ENCODE peak calls at places on chromosomes 16 and 17, in seven cellular contexts. C is mesothelial cell of epicardium, E is GM12865, F is HFF-Myc, R is cardiac fibroblast, I is mammary epithelial cell, P is HFFc6. G is an unnamed sample.

GRCh38 chr17:16027708-16028584 is 28.3 kb downstream of the TTC19 start:
- DNase-seq in C (no peak), E (peak; percentile 64), F (peak; percentile 71), R (peak; percentile 84), I (peak; percentile 92), P (peak; percentile 94), G (peak; percentile 50)

GRCh38 chr16:56332464-56333079 is 92.8 kb downstream of the AMFR start:
- DNase-seq in C (no peak), E (peak; percentile 29), F (peak; percentile 22), R (peak; percentile 68), I (peak; percentile 54), P (peak; percentile 75), G (peak; percentile 71)

GRCh38 chr17:27294689-27295630 is 1.0 kb downstream of the WSB1 start:
- DNase-seq in C (no peak), E (peak; percentile 80), F (peak; percentile 54), R (peak; percentile 95), I (peak; percentile 83), P (peak; percentile 80), G (peak; percentile 61)

GRCh38 chr17:43027091-43028032 is 2.3 kb downstream of the RND2 start:
- DNase-seq in C (no peak), E (no peak), F (no peak), R (no peak), I (no peak), P (no peak), G (no peak)

GRCh38 chr17:21176996-21177395 is 37.0 kb downstream of the TMEM11 start:
- DNase-seq in C (no peak), E (no peak), F (no peak), R (no peak), I (no peak), P (no peak), G (peak; percentile 11)

GRCh38 chr17:69117855-69118758 is 23.6 kb downstream of the ABCA6 start:
- DNase-seq in C (no peak), E (peak; percentile 64), F (no peak), R (no peak), I (no peak), P (no peak), G (no peak)

GRCh38 chr16:79982356-79982755 is 381.8 kb upstream of the MAF start:
- DNase-seq in C (no peak), E (no peak), F (no peak), R (no peak), I (no peak), P (no peak), G (no peak)

GRCh38 chr16:2663553-2664521 is 18.5 kb upstream of the KCTD5 start:
- DNase-seq in C (no peak), E (peak; percentile 42), F (no peak), R (peak; percentile 46), I (peak; percentile 92), P (peak; percentile 77), G (no peak)

GRCh38 chr16:72066747-72067146 is 3.7 kb downstream of the HPR start:
- DNase-seq in C (no peak), E (peak; percentile 40), F (no peak), R (peak; percentile 75), I (peak; percentile 15), P (peak; percentile 25), G (peak; percentile 38)

GRCh38 chr16:87461466-87461975 is 31.3 kb downstream of the ZCCHC14 start:
- DNase-seq in C (peak; percentile 73), E (peak; percentile 71), F (no peak), R (peak; percentile 42), I (peak; percentile 93), P (no peak), G (peak; percentile 76)

GRCh38 chr17:73822371-73822770 is 178.1 kb upstream of the SDK2 start:
- DNase-seq in C (no peak), E (no peak), F (no peak), R (no peak), I (no peak), P (no peak), G (no peak)

GRCh38 chr17:28718317-28718672 is 627 bp upstream of the RAB34 start:
- DNase-seq in C (peak; percentile 55), E (no peak), F (no peak), R (peak; percentile 67), I (no peak), P (no peak), G (no peak)

GRCh38 chr16:1082266-1082951 is 9.9 kb downstream of the SSTR5 start:
- DNase-seq in C (no peak), E (no peak), F (no peak), R (peak; percentile 59), I (peak; percentile 52), P (peak; percentile 20), G (no peak)

GRCh38 chr17:21510686-21511367 is 134.7 kb downstream of the KCNJ12 start:
- DNase-seq in C (no peak), E (no peak), F (no peak), R (no peak), I (no peak), P (no peak), G (no peak)

GRCh38 chr16:78211951-78212350 is 112.5 kb downstream of the WWOX start:
- DNase-seq in C (no peak), E (no peak), F (no peak), R (no peak), I (peak; percentile 81), P (no peak), G (no peak)

GRCh38 chr17:35666070-35666469 is 65.4 kb upstream of the RASL10B start:
- DNase-seq in C (no peak), E (no peak), F (no peak), R (peak; percentile 4), I (no peak), P (no peak), G (no peak)

GRCh38 chr16:924806-925205 is 46.0 kb downstream of the LMF1 start:
- DNase-seq in C (no peak), E (no peak), F (no peak), R (no peak), I (no peak), P (no peak), G (no peak)

GRCh38 chr16:75202069-75202590 is 4.8 kb downstream of the CTRB2 start:
- DNase-seq in C (no peak), E (no peak), F (no peak), R (no peak), I (no peak), P (no peak), G (no peak)

GRCh38 chr17:63113167-63113566 is 147.1 kb downstream of the TANC2 start:
- DNase-seq in C (no peak), E (no peak), F (no peak), R (peak; percentile 11), I (no peak), P (no peak), G (no peak)

GRCh38 chr16:66703359-66704215 is 7.0 kb upstream of the CMTM4 start:
- DNase-seq in C (no peak), E (no peak), F (no peak), R (peak; percentile 26), I (peak; percentile 35), P (peak; percentile 82), G (no peak)

GRCh38 chr16:87203060-87203656 is 114.0 kb downstream of the C16orf95 start:
- DNase-seq in C (peak; percentile 76), E (peak; percentile 52), F (peak; percentile 49), R (peak; percentile 92), I (peak; percentile 24), P (peak; percentile 68), G (peak; percentile 79)

GRCh38 chr17:61786088-61786487 is 77.2 kb downstream of the BRIP1 start:
- DNase-seq in C (no peak), E (no peak), F (no peak), R (no peak), I (no peak), P (no peak), G (no peak)

GRCh38 chr16:63527404-63527803 is 1491.2 kb upstream of the CDH8 start:
- DNase-seq in C (no peak), E (no peak), F (no peak), R (no peak), I (no peak), P (no peak), G (no peak)

GRCh38 chr17:16937431-16937830 is 34.5 kb downstream of the TNFRSF13B start:
- DNase-seq in C (peak; percentile 29), E (no peak), F (no peak), R (no peak), I (no peak), P (no peak), G (no peak)

GRCh38 chr17:75049057-75049456 is 2.0 kb downstream of the KCTD2 start:
- DNase-seq in C (no peak), E (no peak), F (no peak), R (no peak), I (no peak), P (no peak), G (no peak)

GRCh38 chr17:71338396-71338795 is 782.4 kb upstream of the SOX9 start:
- DNase-seq in C (no peak), E (no peak), F (peak; percentile 45), R (peak; percentile 42), I (peak; percentile 70), P (no peak), G (no peak)
- TF ChIP-seq CTCF in C (no peak), E (no peak), F (no peak), R (no peak), I (no peak), P (no peak), G (no peak)

DNA sequence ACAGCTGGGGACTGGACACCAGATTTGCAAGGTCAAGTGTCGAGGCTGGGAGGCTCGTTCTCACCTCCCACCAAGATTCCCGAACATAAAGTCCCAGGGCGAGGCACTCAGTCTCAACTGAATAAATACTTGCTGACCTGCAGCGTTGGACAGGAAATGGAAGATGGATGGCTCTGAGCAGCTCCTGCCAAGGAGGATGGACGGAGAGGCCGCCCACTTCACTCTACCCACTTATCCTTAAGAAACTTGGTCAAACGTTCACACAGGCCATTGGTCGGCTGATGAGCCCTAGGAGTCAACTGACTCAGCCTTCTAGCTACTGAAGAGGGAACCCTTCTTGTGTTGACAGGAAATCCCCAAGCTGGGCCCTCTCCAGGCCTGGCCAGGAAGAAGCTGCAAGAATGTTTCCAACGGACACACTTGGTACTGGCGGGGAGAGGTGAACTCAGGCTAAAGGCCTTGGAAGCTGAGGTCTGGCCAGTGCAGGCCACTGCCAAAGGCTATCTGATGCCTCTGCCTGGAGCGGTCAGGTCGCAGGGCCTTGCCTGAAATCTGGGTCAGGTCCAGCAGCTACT is 50.0 kb downstream of the VAC14 start:
- DNase-seq in C (no peak), E (no peak), F (no peak), R (peak; percentile 98), I (no peak), P (peak; percentile 84), G (no peak)
- TF ChIP-seq CTCF in C (no peak), E (no peak), F (no peak), R (peak; percentile 4), I (no peak), P (no peak), G (no peak)

GRCh38 chr16:15523092-15523541 is 88.7 kb downstream of the BMERB1 start:
- DNase-seq in C (no peak), E (peak; percentile 30), F (no peak), R (no peak), I (no peak), P (no peak), G (no peak)
- TF ChIP-seq CTCF in C (no peak), E (peak; percentile 19), F (no peak), R (no peak), I (no peak), P (no peak), G (no peak)

GRCh38 chr17:44736551-44737240 is 22.1 kb upstream of the ADAM11 start:
- DNase-seq in C (no peak), E (no peak), F (no peak), R (no peak), I (no peak), P (no peak), G (no peak)

GRCh38 chr17:44734272-44734671 is 24.5 kb upstream of the ADAM11 start:
- DNase-seq in C (no peak), E (no peak), F (no peak), R (no peak), I (no peak), P (no peak), G (no peak)

GRCh38 chr17:44738214-44738906 is 20.4 kb upstream of the ADAM11 start:
- DNase-seq in C (no peak), E (peak; percentile 15), F (no peak), R (no peak), I (peak; percentile 26), P (peak; percentile 42), G (peak; percentile 62)

GRCh38 chr17:44733753-44734152 is 25.0 kb upstream of the ADAM11 start:
- DNase-seq in C (no peak), E (no peak), F (no peak), R (no peak), I (no peak), P (no peak), G (no peak)
- TF ChIP-seq CTCF in C (no peak), E (no peak), F (peak; percentile 27), R (peak; percentile 33), I (peak; percentile 41), P (peak; percentile 47), G (no peak)